ENCODE peak calls at places on chromosomes 7 and 10, in five cellular contexts. K is K562, E is A549, J is HepG2, I is H1. T is an unnamed sample.

GRCh38 chr7:77827999-77828398 is 29.4 kb downstream of the PHTF2 start:
- DNase-seq in K (no peak), E (no peak), J (no peak), I (no peak), T (no peak)

GRCh38 chr7:158432369-158433270 is 155.0 kb downstream of the PTPRN2 start:
- DNase-seq in K (no peak), E (peak), J (peak), I (no peak), T (no peak)

GRCh38 chr7:99918959-99919813 is at the start of gene TRIM4:
- DNase-seq in K (peak), E (peak), J (peak), I (peak), T (peak)

GRCh38 chr7:117217636-117218035 is 105.2 kb downstream of the WNT2 start:
- DNase-seq in K (no peak), E (no peak), J (no peak), I (no peak), T (no peak)

GRCh38 chr7:129315916-129316315 is 91.1 kb downstream of the AHCYL2 start:
- DNase-seq in K (no peak), E (no peak), J (no peak), I (no peak), T (no peak)

GRCh38 chr10:94012834-94013830 is 19.4 kb downstream of the PLCE1 start:
- DNase-seq in K (no peak), E (no peak), J (no peak), I (no peak), T (no peak)

GRCh38 chr10:4397337-4397736 is 428.7 kb upstream of the AKR1E2 start:
- DNase-seq in K (no peak), E (no peak), J (no peak), I (no peak), T (no peak)

GRCh38 chr7:36960105-36960504 is 235.8 kb upstream of the AOAH start:
- DNase-seq in K (no peak), E (no peak), J (no peak), I (no peak), T (no peak)

GRCh38 chr10:119479532-119479931 is 63.0 kb downstream of the RGS10 start:
- DNase-seq in K (no peak), E (no peak), J (no peak), I (peak), T (no peak)

GRCh38 chr10:132403511-132404168 is 6.6 kb downstream of the PWWP2B start:
- DNase-seq in K (no peak), E (no peak), J (no peak), I (no peak), T (no peak)

GRCh38 chr7:527723-528122 is 8.1 kb upstream of the PDGFA start:
- DNase-seq in K (no peak), E (peak), J (no peak), I (no peak), T (no peak)

GRCh38 chr10:80136134-80136571 is 3.6 kb downstream of the PLAC9 start:
- DNase-seq in K (no peak), E (no peak), J (no peak), I (no peak), T (peak)

GRCh38 chr10:108721874-108722273 is 1201.4 kb downstream of the XPNPEP1 start:
- DNase-seq in K (no peak), E (no peak), J (no peak), I (no peak), T (no peak)

GRCh38 chr10:88893611-88894010 is 13.6 kb downstream of the STAMBPL1 start:
- DNase-seq in K (no peak), E (no peak), J (no peak), I (no peak), T (no peak)

GRCh38 chr7:139422126-139422525 is 61.3 kb downstream of the KLRG2 start:
- DNase-seq in K (peak), E (no peak), J (no peak), I (no peak), T (no peak)

GRCh38 chr7:139426258-139427028 is 57.0 kb downstream of the KLRG2 start:
- DNase-seq in K (no peak), E (no peak), J (no peak), I (peak), T (no peak)

GRCh38 chr7:139421123-139421522 is 61.4 kb downstream of the LUC7L2 start:
- DNase-seq in K (no peak), E (no peak), J (no peak), I (no peak), T (no peak)

GRCh38 chr7:139424004-139424403 is 59.5 kb downstream of the KLRG2 start:
- DNase-seq in K (no peak), E (no peak), J (no peak), I (no peak), T (no peak)

DNA sequence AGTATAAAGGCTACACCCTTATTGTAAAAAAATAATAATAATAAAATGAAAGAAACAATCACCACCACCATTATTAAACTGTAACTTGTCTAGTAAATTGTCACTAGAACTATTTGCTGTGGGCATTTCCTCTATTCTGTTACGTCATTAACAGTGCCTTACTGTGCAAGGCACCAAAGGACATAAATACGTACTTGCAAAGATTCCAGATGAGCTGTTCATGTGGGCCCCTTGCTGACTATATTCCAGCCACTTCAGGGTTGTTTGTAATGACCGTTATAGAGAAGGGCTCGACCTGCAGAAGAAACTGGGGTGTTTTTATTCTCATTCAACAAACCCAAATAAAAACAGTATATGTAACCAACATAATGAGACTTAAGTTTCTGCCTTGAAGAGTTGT is 60.4 kb downstream of the KLRG2 start:
- DNase-seq in K (no peak), E (no peak), J (no peak), I (no peak), T (no peak)
- H3K27ac ChIP-seq in K (no peak), E (no peak), J (no peak), I (no peak), T (no peak)

GRCh38 chr7:2972531-2973161 is 71.0 kb downstream of the CARD11 start:
- DNase-seq in K (no peak), E (no peak), J (no peak), I (no peak), T (no peak)

GRCh38 chr7:2970907-2971306 is 72.8 kb downstream of the CARD11 start:
- DNase-seq in K (no peak), E (no peak), J (no peak), I (no peak), T (no peak)

GRCh38 chr7:2974093-2974819 is 69.4 kb downstream of the CARD11 start:
- DNase-seq in K (no peak), E (no peak), J (no peak), I (no peak), T (no peak)

GRCh38 chr7:2970307-2970664 is 73.4 kb downstream of the CARD11 start:
- DNase-seq in K (no peak), E (no peak), J (no peak), I (no peak), T (no peak)

DNA sequence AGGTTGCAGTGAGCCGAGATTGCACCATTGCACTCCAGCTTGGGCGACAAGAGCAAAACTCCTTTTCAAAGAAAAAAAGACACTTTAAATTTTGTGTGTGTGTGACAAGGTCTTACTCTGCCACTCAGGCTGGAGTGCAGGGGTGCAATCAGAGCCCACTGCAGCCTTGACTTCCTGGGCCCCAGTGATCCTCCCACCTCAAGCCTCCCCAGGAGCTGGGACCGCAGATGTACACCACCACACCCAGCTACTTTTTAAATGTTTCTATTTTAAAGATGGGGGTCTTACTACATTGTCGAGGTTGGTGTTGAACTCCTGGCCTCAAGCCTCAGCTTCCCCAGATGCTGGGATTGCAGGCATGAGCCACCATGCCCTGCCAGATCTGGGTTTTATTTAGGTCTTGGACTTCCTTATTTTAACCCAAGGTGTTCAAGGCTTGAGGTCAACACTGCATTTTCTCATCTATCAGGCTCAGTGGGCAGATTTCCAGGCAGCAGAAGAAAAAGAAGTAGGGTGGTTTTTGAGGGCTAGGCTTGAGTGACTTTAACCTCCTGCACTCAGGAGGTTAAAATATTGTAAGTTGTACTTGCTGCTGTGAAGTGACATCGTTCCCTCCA is 71.6 kb downstream of the CARD11 start:
- DNase-seq in K (no peak), E (no peak), J (no peak), I (no peak), T (no peak)
- TF ChIP-seq JUN in K (no peak), E (no peak), J (no peak), I (no peak), T (no peak)

DNA sequence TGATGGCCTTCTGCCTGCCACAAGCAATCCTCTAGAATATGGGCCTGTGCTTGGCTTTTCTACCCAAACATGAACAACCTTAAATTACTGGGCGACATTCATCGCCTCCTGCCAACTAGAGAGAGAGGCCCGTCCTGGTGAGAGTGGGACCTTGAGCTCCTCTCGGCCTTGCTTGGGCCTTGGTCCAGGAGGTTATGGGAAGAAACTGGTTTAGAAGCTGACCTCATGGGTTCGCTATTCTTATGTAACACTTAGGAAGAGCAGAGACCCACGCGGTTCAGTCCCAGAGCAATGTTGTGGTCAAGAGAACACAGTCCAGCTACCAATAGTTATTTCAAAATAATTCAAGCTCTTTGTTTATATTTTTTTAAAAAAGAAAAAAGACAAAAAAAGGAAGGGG is 176.3 kb upstream of the ZNF32 start:
- DNase-seq in K (no peak), E (no peak), J (peak), I (no peak), T (no peak)
- H3K27ac ChIP-seq in K (no peak), E (no peak), J (no peak), I (no peak), T (no peak)

DNA sequence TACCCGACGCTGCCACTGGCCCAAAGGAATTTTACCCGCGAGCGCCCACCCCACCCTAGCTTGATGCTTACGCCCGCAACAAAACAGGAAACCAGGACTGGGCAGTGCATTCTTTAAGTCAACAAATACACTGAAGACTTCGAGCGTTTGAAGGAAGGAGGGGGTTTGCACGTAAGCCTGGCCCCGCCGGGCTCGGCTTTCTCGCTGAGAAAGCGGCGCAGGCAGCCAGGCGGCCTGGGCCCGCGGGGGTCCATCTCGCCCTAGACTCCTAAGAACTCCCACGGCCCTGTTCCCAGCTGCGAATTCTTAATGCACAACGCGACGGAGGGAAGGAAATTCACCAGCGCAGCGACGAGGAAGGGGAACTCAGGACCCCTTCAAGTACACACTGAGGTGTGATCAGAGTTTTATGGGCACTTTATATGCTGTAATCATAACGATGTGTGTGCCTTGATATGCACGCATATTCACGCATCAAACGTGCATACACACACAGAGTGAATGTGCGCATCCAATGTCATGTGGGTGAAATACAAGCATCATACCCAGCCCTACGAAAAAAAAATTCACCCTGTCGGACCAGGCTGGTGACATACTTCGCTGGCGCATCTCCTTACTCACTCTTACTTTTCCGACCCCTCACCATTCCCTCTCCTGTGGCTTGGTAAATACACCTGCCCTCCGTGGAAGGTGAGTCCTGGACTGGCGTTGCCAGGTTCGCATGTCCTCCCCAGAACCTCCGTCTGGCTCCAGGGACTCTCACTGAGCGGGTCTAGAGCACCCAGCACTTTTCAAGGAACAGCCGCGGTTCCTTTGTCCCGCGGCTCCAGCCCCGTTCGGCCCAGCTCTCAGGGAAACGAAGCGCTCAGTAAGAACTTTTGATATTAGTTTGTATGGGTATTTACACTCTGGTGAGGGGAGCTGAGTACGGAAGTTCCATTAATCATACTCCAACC is 5.7 kb upstream of the HOXA13 start:
- DNase-seq in K (no peak), E (no peak), J (no peak), I (peak), T (no peak)
- TF ChIP-seq JUN in K (no peak), E (no peak), J (no peak), I (no peak), T (no peak)

DNA sequence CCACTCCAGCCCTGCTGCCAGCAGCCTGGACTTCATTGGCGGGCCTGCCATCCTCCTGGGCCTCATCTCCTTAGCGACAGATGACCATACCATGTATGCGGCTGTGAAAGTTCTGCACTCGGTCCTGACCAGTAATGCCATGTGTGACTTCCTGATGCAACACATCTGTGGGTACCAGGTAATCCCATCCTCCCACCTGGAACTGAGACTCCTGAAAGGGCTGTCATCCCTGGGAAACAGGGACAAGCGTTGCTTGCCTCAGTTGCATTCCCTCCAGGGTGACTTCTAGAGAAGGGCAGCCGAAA is 106.0 kb downstream of the WDFY4 start:
- DNase-seq in K (no peak), E (no peak), J (no peak), I (no peak), T (no peak)
- H3K27ac ChIP-seq in K (no peak), E (no peak), J (no peak), I (no peak), T (no peak)

DNA sequence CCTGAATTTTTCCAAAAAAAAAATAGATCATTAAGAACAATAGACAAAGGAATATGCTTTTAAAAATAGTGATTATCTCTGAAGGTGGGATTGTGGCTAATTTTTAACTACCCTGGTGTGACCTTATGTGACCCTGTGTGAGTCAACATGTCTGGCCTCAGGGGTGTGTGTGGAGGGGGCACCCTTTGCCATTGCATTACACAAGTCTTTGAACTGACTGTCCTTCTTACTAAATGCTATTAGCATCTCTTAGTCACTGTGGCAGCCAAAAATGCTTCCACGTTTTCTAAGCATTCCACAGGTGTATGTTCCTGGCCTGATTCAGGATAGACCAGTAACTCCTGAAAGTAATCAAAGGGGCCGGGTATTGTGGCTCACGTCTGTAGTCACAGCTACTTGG is 175.4 kb downstream of the MGMT start:
- DNase-seq in K (no peak), E (peak), J (peak), I (no peak), T (no peak)
- TF ChIP-seq JUN in K (no peak), E (no peak), J (no peak), I (no peak), T (no peak)

GRCh38 chr10:61643316-61643751 is 19.4 kb upstream of the CABCOCO1 start:
- DNase-seq in K (no peak), E (no peak), J (no peak), I (no peak), T (peak)
- H3K27ac ChIP-seq in K (no peak), E (peak), J (no peak), I (no peak), T (peak)

DNA sequence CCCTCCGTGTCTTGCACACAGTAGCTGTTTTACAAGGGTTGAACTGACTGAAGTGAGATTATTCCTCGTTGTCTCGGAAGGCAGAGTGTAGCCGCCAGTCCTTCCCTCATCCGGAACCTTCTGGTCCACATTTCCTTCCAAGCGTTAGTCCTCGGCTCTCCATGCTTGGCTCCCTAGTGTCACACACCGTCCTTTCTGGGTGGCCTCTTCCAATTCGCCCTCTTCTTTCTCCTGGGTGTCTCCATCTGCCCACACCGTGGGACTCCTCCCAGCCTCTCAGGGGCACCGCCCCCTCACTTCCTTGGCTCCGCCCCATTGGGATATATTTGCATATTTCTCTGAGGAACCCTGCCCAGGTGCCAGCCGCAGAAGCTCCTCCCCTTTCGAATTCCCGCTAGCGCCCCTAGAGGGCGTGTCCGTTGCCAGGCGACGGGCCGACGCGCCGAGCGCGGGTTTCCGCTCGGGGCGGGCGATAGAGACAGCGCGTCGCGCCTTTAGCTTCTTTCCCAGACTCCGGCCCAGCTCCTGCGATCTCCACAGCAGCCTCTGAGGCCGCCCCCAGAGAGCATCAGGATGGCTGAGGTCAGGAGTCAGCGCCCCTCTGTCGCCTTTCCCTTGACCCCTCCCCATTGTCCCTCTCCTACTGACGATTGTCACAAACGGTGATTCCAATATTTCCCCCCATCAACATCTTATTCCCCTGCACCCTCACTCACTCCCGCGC is at the start of gene CFAP58:
- DNase-seq in K (peak), E (peak), J (peak), I (peak), T (peak)
- TF ChIP-seq JUN in K (no peak), E (no peak), J (no peak), I (no peak), T (no peak)

GRCh38 chr7:69564454-69565417 is 33.5 kb upstream of the AUTS2 start:
- DNase-seq in K (no peak), E (no peak), J (peak), I (no peak), T (peak)
- H3K27ac ChIP-seq in K (no peak), E (no peak), J (no peak), I (no peak), T (no peak)